ENCODE peak calls at places on chromosomes 3 and 15, in ten cellular contexts. R, V, C, B, J, F, G, E, D and T are unnamed samples.

GRCh38 chr15:67303490-67304363 is 49.1 kb downstream of the IQCH start:
- DNase-seq in R (no peak), V (no peak), C (peak), B (peak), J (no peak), F (no peak), G (no peak), E (no peak), D (peak), T (no peak)

GRCh38 chr3:27614592-27614991 is 107.5 kb downstream of the EOMES start:
- DNase-seq in R (no peak), V (no peak), C (no peak), B (no peak), J (no peak), F (no peak), G (no peak), E (no peak), D (no peak), T (no peak)

GRCh38 chr3:196707566-196707965 is 4.5 kb downstream of the CEP19 start:
- DNase-seq in R (no peak), V (no peak), C (no peak), B (no peak), J (no peak), F (no peak), G (no peak), E (no peak), D (no peak), T (no peak)

GRCh38 chr3:165464736-165465135 is 268.6 kb upstream of the SLITRK3 start:
- DNase-seq in R (no peak), V (no peak), C (no peak), B (peak), J (no peak), F (no peak), G (no peak), E (no peak), D (no peak), T (no peak)

GRCh38 chr3:161474139-161474538 is 22.5 kb upstream of the OTOL1 start:
- DNase-seq in R (no peak), V (no peak), C (no peak), B (no peak), J (no peak), F (no peak), G (no peak), E (no peak), D (no peak), T (no peak)

GRCh38 chr3:20060924-20061323 is 20.7 kb downstream of the KAT2B start:
- DNase-seq in R (no peak), V (no peak), C (no peak), B (no peak), J (no peak), F (no peak), G (no peak), E (no peak), D (no peak), T (no peak)

GRCh38 chr3:6264906-6265305 is 596.0 kb upstream of the GRM7 start:
- DNase-seq in R (no peak), V (no peak), C (no peak), B (no peak), J (no peak), F (no peak), G (no peak), E (no peak), D (no peak), T (no peak)

GRCh38 chr3:190696777-190697501 is 165.6 kb downstream of the GMNC start:
- DNase-seq in R (no peak), V (no peak), C (no peak), B (peak), J (no peak), F (no peak), G (no peak), E (no peak), D (peak), T (no peak)

GRCh38 chr3:172522871-172523818 is at the start of gene TNFSF10:
- DNase-seq in R (peak), V (peak), C (peak), B (peak), J (peak), F (no peak), G (peak), E (peak), D (peak), T (peak)

GRCh38 chr3:52004158-52004787 is 8.6 kb upstream of the RPL29 start:
- DNase-seq in R (no peak), V (no peak), C (no peak), B (peak), J (peak), F (no peak), G (no peak), E (peak), D (no peak), T (no peak)

GRCh38 chr15:88155310-88155709 is 101.2 kb downstream of the NTRK3 start:
- DNase-seq in R (no peak), V (no peak), C (no peak), B (no peak), J (no peak), F (no peak), G (no peak), E (no peak), D (no peak), T (no peak)